ENCODE peak calls at places on chromosomes 11 and 22, in four cellular contexts. One of them, this sample, is unnamed. For H3K4me1, the result is how much of the 10 kb centered on the place peaks cover.

GRCh38 chr11:18974192-18974591 is 35.0 kb upstream of the MRGPRX1 start:
- DNase-seq in K562: no peak
- DNase-seq in GM12878: no peak
- DNase-seq in IMR-90: no peak
- DNase-seq in this sample: no peak

GRCh38 chr22:23128269-23129108 is 13.3 kb downstream of the RSPH14 start:
- DNase-seq in K562: peak
- DNase-seq in GM12878: no peak
- DNase-seq in IMR-90: peak
- DNase-seq in this sample: peak

GRCh38 chr22:23512348-23512705 is 67.8 kb downstream of the IGLL1 start:
- DNase-seq in IMR-90: no peak
- DNase-seq in K562: no peak
- DNase-seq in GM12878: no peak
- DNase-seq in this sample: no peak

GRCh38 chr22:50583294-50583865 is 731 bp upstream of the CHKB start:
- DNase-seq in IMR-90: no peak
- DNase-seq in GM12878: no peak
- DNase-seq in K562: no peak
- DNase-seq in this sample: no peak

GRCh38 chr22:28883657-28883916 is 215 bp downstream of the ZNRF3 start:
- DNase-seq in IMR-90: no peak
- DNase-seq in GM12878: no peak
- DNase-seq in K562: no peak
- DNase-seq in this sample: no peak

GRCh38 chr22:50304528-50305392 is 2.7 kb downstream of the PLXNB2 start:
- DNase-seq in IMR-90: no peak
- DNase-seq in GM12878: no peak
- DNase-seq in K562: peak
- DNase-seq in this sample: no peak

GRCh38 chr11:102317768-102318103 is 452 bp downstream of the BIRC3 start:
- DNase-seq in IMR-90: no peak
- DNase-seq in GM12878: no peak
- DNase-seq in K562: no peak
- DNase-seq in this sample: no peak

GRCh38 chr11:48170840-48171233 is 45.8 kb upstream of the OR4B1 start:
- DNase-seq in K562: no peak
- DNase-seq in GM12878: no peak
- DNase-seq in IMR-90: peak
- DNase-seq in this sample: peak

GRCh38 chr22:22751043-22751603 is 106.7 kb downstream of the GGTLC2 start:
- DNase-seq in K562: no peak
- DNase-seq in GM12878: no peak
- DNase-seq in IMR-90: no peak
- DNase-seq in this sample: no peak

GRCh38 chr11:66183581-66184048 is 84.8 kb upstream of the RAB1B start:
- DNase-seq in GM12878: no peak
- DNase-seq in K562: peak
- DNase-seq in IMR-90: no peak
- DNase-seq in this sample: no peak

GRCh38 chr11:44505591-44506054 is 59.8 kb upstream of the CD82 start:
- DNase-seq in K562: no peak
- DNase-seq in IMR-90: peak
- DNase-seq in GM12878: no peak
- DNase-seq in this sample: no peak

GRCh38 chr11:2571598-2572281 is 126.9 kb downstream of the KCNQ1 start:
- DNase-seq in GM12878: no peak
- DNase-seq in IMR-90: no peak
- DNase-seq in K562: no peak
- DNase-seq in this sample: no peak

GRCh38 chr11:3101921-3102640 is 44.9 kb upstream of the CARS1 start:
- DNase-seq in K562: no peak
- DNase-seq in IMR-90: no peak
- DNase-seq in GM12878: no peak
- DNase-seq in this sample: no peak

GRCh38 chr11:34633990-34634725 is 13.3 kb downstream of the EHF start:
- DNase-seq in IMR-90: peak
- DNase-seq in K562: no peak
- DNase-seq in GM12878: no peak
- DNase-seq in this sample: no peak

GRCh38 chr22:49838771-49839717 is 11.4 kb upstream of the BRD1 start:
- DNase-seq in IMR-90: peak
- DNase-seq in K562: no peak
- DNase-seq in GM12878: peak
- DNase-seq in this sample: no peak

GRCh38 chr22:22099833-22100812 is 117.5 kb upstream of the TOP3B start:
- DNase-seq in K562: no peak
- DNase-seq in IMR-90: peak
- DNase-seq in GM12878: no peak
- DNase-seq in this sample: no peak

GRCh38 chr11:12290477-12290922 is 86.9 kb upstream of the PARVA start:
- DNase-seq in K562: peak
- DNase-seq in GM12878: no peak
- DNase-seq in IMR-90: no peak
- DNase-seq in this sample: no peak

GRCh38 chr11:102361100-102362021 is 14.3 kb downstream of the BIRC2 start:
- DNase-seq in IMR-90: peak
- DNase-seq in GM12878: peak
- DNase-seq in K562: no peak
- DNase-seq in this sample: no peak

GRCh38 chr11:4881860-4882500 is at the start of gene OR51T1:
- DNase-seq in GM12878: no peak
- DNase-seq in IMR-90: peak
- DNase-seq in K562: peak
- DNase-seq in this sample: no peak

GRCh38 chr11:28144808-28145207 is 36.6 kb downstream of the METTL15 start:
- DNase-seq in GM12878: no peak
- DNase-seq in K562: no peak
- DNase-seq in IMR-90: peak
- DNase-seq in this sample: no peak

GRCh38 chr11:91199866-91200265 is 977.0 kb upstream of the CHORDC1 start:
- DNase-seq in K562: no peak
- DNase-seq in IMR-90: no peak
- DNase-seq in GM12878: no peak
- DNase-seq in this sample: no peak

GRCh38 chr11:91194551-91194950 is 971.7 kb upstream of the CHORDC1 start:
- DNase-seq in GM12878: no peak
- DNase-seq in IMR-90: no peak
- DNase-seq in K562: no peak
- DNase-seq in this sample: peak
- H3K4me1 ChIP-seq in GM12878: under half
- H3K4me1 ChIP-seq in IMR-90: under half
- H3K4me1 ChIP-seq in K562: under half
- H3K4me1 ChIP-seq in this sample: under half

DNA sequence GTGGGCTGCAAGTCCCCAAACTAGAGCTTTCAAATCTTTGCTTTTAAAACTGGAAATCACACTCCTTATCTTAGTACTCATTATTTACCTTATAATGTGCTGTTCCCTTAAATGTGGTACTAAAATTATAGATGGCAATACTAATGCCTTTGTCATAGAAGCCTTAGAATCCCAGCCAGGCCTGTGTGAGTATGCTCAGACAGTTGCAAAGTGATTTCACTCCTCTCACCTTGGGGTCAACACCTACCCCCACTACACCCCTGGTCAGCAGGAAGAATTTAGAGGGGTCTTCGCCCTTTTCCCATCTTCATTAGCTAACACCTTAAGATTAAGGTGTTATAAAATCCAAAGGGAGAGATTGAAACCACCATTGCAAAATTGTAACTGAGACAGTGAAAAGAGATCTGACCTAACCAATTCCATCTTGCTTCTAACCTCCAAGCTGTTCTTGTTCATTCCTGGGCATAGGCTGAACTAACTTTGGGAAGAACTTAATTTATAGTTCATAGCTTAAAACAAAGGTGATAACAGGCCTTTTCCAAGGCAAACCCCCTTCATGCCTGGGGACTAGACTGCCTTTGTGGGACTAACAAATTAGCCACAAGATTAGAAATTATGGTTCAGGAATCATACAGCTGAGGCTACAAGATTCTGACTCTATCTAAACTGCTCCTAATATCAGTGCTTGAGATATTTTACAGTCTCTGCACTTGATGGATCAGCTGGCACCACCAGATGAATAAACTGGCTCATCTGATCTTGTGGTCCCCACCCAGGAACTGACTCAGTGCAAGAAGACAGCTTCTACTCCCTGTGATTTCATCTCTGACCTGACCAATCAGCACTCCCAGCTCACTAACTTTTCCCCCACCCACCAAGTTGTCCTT is 10.4 kb upstream of the MRPL17 start:
- DNase-seq in K562: no peak
- DNase-seq in GM12878: no peak
- DNase-seq in IMR-90: peak
- DNase-seq in this sample: peak
- TF ChIP-seq FOS in K562: no peak
- TF ChIP-seq FOS in GM12878: no peak
- TF ChIP-seq FOS in IMR-90: no peak
- TF ChIP-seq FOS in this sample: peak

DNA sequence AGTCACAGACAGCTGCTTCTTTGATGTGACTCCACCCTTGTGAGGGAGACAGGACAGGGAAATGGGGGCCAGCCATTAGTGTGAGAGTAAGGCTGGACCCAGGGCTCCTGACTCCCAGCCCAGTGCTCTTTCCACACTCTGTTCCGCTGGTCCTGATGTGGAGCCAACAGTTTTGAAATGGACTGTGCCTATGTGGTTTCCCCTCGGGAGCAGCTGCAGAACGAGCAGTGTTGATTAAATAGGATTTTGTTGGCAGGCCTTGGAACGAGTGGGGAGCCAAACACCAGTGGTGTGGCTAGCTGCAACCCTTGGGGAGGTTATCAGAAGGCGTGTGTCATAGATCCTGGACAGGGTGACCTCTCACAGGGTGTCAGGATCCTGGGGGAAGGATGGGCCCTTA is 66.5 kb upstream of the AMPD3 start:
- DNase-seq in K562: no peak
- DNase-seq in GM12878: no peak
- DNase-seq in IMR-90: no peak
- DNase-seq in this sample: no peak
- H3K9ac ChIP-seq in K562: no peak
- H3K9ac ChIP-seq in GM12878: no peak
- H3K9ac ChIP-seq in IMR-90: no peak
- H3K9ac ChIP-seq in this sample: no peak

GRCh38 chr11:64226507-64227051 is 505 bp downstream of the NUDT22 start:
- DNase-seq in IMR-90: no peak
- DNase-seq in GM12878: no peak
- DNase-seq in K562: peak
- DNase-seq in this sample: no peak
- H3K4me1 ChIP-seq in IMR-90: under half
- H3K4me1 ChIP-seq in GM12878: under half
- H3K4me1 ChIP-seq in K562: half or more
- H3K4me1 ChIP-seq in this sample: under half

GRCh38 chr11:132604446-132604845 is 927.9 kb downstream of the OPCML start:
- DNase-seq in K562: no peak
- DNase-seq in GM12878: no peak
- DNase-seq in IMR-90: peak
- DNase-seq in this sample: no peak

GRCh38 chr11:132605794-132606570 is 926.3 kb downstream of the OPCML start:
- DNase-seq in K562: no peak
- DNase-seq in GM12878: no peak
- DNase-seq in IMR-90: no peak
- DNase-seq in this sample: no peak

GRCh38 chr11:132607575-132607974 is 924.7 kb downstream of the OPCML start:
- DNase-seq in IMR-90: no peak
- DNase-seq in GM12878: no peak
- DNase-seq in K562: no peak
- DNase-seq in this sample: no peak

DNA sequence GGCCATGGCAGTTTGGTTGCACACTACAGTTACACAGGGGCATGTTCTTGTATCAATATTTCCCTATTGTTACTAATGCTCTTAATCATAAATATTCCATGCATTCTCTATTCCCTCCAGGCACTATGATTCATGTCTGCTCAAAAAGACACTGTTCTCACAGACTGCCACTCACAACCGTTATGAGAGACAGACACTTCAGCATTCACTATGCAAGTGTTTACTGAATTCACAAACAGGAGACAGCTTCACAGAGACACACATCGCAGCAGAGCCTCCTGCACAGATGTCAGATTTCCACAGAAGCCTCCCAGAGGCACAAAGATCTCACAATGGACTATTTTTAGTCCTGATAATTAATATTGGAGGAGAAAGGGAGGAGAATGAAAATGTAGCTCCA is 930.4 kb downstream of the OPCML start:
- DNase-seq in IMR-90: no peak
- DNase-seq in K562: no peak
- DNase-seq in GM12878: no peak
- DNase-seq in this sample: no peak
- TF ChIP-seq FOS in IMR-90: no peak
- TF ChIP-seq FOS in K562: no peak
- TF ChIP-seq FOS in GM12878: no peak
- TF ChIP-seq FOS in this sample: no peak

DNA sequence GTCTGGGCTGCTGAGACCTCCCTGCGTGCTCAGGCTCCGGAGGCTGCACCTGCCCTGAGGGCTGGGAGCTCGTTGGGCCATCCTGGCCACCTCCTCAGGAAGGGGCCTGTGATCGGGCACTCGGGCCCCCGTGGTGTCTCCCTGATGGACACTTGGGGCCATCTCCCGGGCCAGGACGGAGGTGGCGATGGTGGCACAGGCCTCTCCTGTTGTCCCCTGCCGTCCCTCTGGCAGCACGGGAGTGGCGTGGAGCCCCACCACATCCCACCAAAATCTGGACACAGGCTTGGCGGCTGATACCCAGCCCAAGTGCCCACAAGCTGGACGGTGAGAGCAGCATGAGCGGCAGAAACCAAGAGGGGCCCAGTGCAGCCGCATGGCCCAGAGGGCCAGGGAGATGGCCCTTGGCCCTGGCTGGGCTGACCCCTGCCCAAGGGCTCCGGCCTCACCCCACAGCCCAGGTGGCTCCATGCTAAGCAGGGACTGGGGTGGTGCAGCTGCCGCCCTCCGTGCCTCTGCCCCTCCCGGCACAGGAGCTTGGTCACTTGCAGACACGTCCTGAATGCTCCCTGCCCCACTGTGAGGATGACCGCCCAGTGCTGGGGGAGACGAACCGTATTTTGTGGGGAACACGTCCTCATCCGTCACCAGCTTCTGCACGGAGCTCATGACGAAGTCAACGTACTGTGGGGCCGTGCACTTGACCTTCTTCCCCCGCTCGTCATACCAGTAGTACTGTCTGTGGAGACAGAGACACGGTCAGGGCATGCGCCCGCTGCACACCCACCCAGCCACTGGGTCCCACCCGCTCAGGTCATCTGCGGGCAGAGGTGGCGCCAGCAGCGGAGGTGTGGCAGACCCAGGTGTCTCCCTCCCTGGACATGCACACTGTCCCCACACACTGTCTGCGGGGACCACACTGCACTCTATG is 15.6 kb downstream of the MOB2 start:
- DNase-seq in K562: no peak
- DNase-seq in GM12878: no peak
- DNase-seq in IMR-90: no peak
- DNase-seq in this sample: no peak
- H3K9ac ChIP-seq in K562: no peak
- H3K9ac ChIP-seq in GM12878: no peak
- H3K9ac ChIP-seq in IMR-90: no peak
- H3K9ac ChIP-seq in this sample: no peak

This sample was measured in endothelial cell of umbilical vein.